ENCODE peak calls at places on chromosomes 16 and 17, in eight cellular contexts. S is A549, M is HepG2, L is GM12878, Q is GM23338, Y is SK-N-SH, W is HCT116, Z is K562. V is an unnamed sample.
A peak's percentile ranks its signal among the peaks of the same experiment; 100 is the strongest.

GRCh38 chr17:57481901-57482300 is 225.6 kb downstream of the MSI2 start:
- DNase-seq in S (no peak), M (no peak), L (no peak), Q (no peak), Y (no peak), W (no peak), Z (peak; percentile 32), V (no peak)

GRCh38 chr16:11630230-11631056 is 37.8 kb upstream of the SNN start:
- DNase-seq in S (no peak), M (peak; percentile 78), L (no peak), Q (no peak), Y (no peak), W (no peak), Z (no peak), V (no peak)

GRCh38 chr17:77291591-77292386 is 151.0 kb downstream of the SEC14L1 start:
- DNase-seq in S (no peak), M (no peak), L (no peak), Q (no peak), Y (no peak), W (no peak), Z (no peak), V (no peak)

GRCh38 chr17:4004517-4005295 is 40.5 kb upstream of the ATP2A3 start:
- DNase-seq in S (peak; percentile 81), M (peak; percentile 63), L (peak; percentile 5), Q (peak; percentile 83), Y (peak; percentile 88), W (peak; percentile 6), Z (peak; percentile 76), V (no peak)

GRCh38 chr17:80569936-80570335 is 25.3 kb downstream of the RPTOR start:
- DNase-seq in S (no peak), M (no peak), L (no peak), Q (no peak), Y (no peak), W (no peak), Z (no peak), V (no peak)

GRCh38 chr17:46732754-46733398 is 85.6 kb downstream of the WNT3 start:
- DNase-seq in S (no peak), M (no peak), L (no peak), Q (peak; percentile 91), Y (no peak), W (no peak), Z (no peak), V (no peak)

GRCh38 chr16:30184430-30185140 is 1.2 kb downstream of the CORO1A start:
- DNase-seq in S (no peak), M (no peak), L (peak; percentile 28), Q (peak; percentile 6), Y (peak; percentile 67), W (no peak), Z (peak; percentile 24), V (no peak)

GRCh38 chr16:52578829-52579193 is 31.9 kb upstream of the TOX3 start:
- DNase-seq in S (no peak), M (no peak), L (no peak), Q (no peak), Y (no peak), W (no peak), Z (no peak), V (no peak)

GRCh38 chr17:77872199-77872598 is 86.3 kb upstream of the TNRC6C start:
- DNase-seq in S (no peak), M (no peak), L (no peak), Q (no peak), Y (no peak), W (no peak), Z (no peak), V (no peak)

GRCh38 chr16:13403326-13403725 is 501.9 kb downstream of the SHISA9 start:
- DNase-seq in S (no peak), M (no peak), L (no peak), Q (no peak), Y (no peak), W (no peak), Z (no peak), V (no peak)

GRCh38 chr16:4309833-4310266 is 6.0 kb upstream of the GLIS2 start:
- DNase-seq in S (peak; percentile 84), M (peak; percentile 67), L (no peak), Q (peak; percentile 95), Y (no peak), W (peak; percentile 61), Z (no peak), V (no peak)

GRCh38 chr16:72487283-72487682 is 315.3 kb upstream of the PMFBP1 start:
- DNase-seq in S (no peak), M (no peak), L (no peak), Q (no peak), Y (no peak), W (no peak), Z (no peak), V (no peak)

GRCh38 chr16:72482695-72483094 is 310.7 kb upstream of the PMFBP1 start:
- DNase-seq in S (no peak), M (no peak), L (no peak), Q (no peak), Y (no peak), W (no peak), Z (no peak), V (no peak)

GRCh38 chr16:72475688-72476087 is 303.7 kb upstream of the PMFBP1 start:
- DNase-seq in S (no peak), M (no peak), L (no peak), Q (peak; percentile 43), Y (no peak), W (no peak), Z (no peak), V (no peak)

GRCh38 chr16:72480926-72481325 is 309.0 kb upstream of the PMFBP1 start:
- DNase-seq in S (no peak), M (no peak), L (no peak), Q (no peak), Y (no peak), W (no peak), Z (no peak), V (no peak)

DNA sequence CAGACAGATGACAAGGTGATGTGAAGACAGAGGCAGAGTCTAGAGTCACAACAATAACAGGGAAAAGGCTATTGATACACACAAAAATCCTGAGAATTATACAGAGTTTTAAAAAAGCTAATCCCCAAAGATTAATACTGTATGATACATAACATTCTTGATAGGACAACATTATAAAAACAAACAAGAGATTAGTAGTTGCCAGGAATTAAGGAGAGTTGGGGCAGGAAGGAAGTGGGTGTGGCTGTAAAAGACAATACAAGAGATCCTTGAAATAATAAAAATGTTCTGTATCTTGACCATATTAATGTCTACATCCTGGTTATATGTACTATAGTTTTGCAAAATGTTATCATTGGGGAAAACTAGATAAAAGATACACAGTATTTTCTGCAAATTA is 309.5 kb upstream of the PMFBP1 start:
- DNase-seq in S (no peak), M (no peak), L (no peak), Q (no peak), Y (no peak), W (no peak), Z (no peak), V (no peak)
- H3K4me1 ChIP-seq in S (no peaks in the 10 kb centered on the region), M (no peaks in the 10 kb centered on the region), L (peaks cover 7% of the 10 kb centered on the region), Q (peaks cover 4% of the 10 kb centered on the region), Y (peaks cover 4% of the 10 kb centered on the region), W (no peaks in the 10 kb centered on the region), Z (no peaks in the 10 kb centered on the region), V (no peaks in the 10 kb centered on the region)

GRCh38 chr16:57925310-57925709 is 45.6 kb downstream of the CNGB1 start:
- DNase-seq in S (no peak), M (no peak), L (no peak), Q (no peak), Y (no peak), W (no peak), Z (no peak), V (no peak)
- TF ChIP-seq REST in S (no peak), M (no peak), L (no peak), Q (no peak), Y (no peak), W (no peak), Z (no peak), V (no peak)

GRCh38 chr16:84086357-84086756 is 30.4 kb downstream of the MBTPS1 start:
- DNase-seq in S (no peak), M (no peak), L (no peak), Q (no peak), Y (peak; percentile 27), W (no peak), Z (peak; percentile 32), V (no peak)

GRCh38 chr16:84087461-84088151 is 29.1 kb downstream of the MBTPS1 start:
- DNase-seq in S (no peak), M (no peak), L (no peak), Q (no peak), Y (no peak), W (no peak), Z (no peak), V (no peak)

GRCh38 chr16:84085774-84086173 is 31.0 kb downstream of the MBTPS1 start:
- DNase-seq in S (no peak), M (no peak), L (no peak), Q (no peak), Y (no peak), W (no peak), Z (no peak), V (no peak)

GRCh38 chr16:84085271-84085667 is 31.5 kb downstream of the MBTPS1 start:
- DNase-seq in S (no peak), M (no peak), L (no peak), Q (no peak), Y (no peak), W (no peak), Z (no peak), V (no peak)

GRCh38 chr16:84086996-84087395 is 29.7 kb downstream of the MBTPS1 start:
- DNase-seq in S (no peak), M (no peak), L (no peak), Q (no peak), Y (no peak), W (no peak), Z (no peak), V (no peak)
- H3K4me1 ChIP-seq in S (no peaks in the 10 kb centered on the region), M (no peaks in the 10 kb centered on the region), L (peaks cover 49% of the 10 kb centered on the region), Q (no peaks in the 10 kb centered on the region), Y (no peaks in the 10 kb centered on the region), W (no peaks in the 10 kb centered on the region), Z (no peaks in the 10 kb centered on the region), V (no peaks in the 10 kb centered on the region)

GRCh38 chr17:27919120-27919519 is 26.0 kb upstream of the LYRM9 start:
- DNase-seq in S (no peak), M (no peak), L (no peak), Q (peak; percentile 17), Y (no peak), W (no peak), Z (no peak), V (no peak)

GRCh38 chr17:27921599-27921998 is 28.4 kb upstream of the LYRM9 start:
- DNase-seq in S (no peak), M (no peak), L (no peak), Q (no peak), Y (no peak), W (no peak), Z (no peak), V (no peak)

GRCh38 chr17:27921077-27921476 is 27.9 kb upstream of the LYRM9 start:
- DNase-seq in S (no peak), M (no peak), L (no peak), Q (no peak), Y (no peak), W (no peak), Z (no peak), V (no peak)

GRCh38 chr17:27918498-27918897 is 25.3 kb upstream of the LYRM9 start:
- DNase-seq in S (no peak), M (no peak), L (no peak), Q (no peak), Y (no peak), W (no peak), Z (no peak), V (no peak)

DNA sequence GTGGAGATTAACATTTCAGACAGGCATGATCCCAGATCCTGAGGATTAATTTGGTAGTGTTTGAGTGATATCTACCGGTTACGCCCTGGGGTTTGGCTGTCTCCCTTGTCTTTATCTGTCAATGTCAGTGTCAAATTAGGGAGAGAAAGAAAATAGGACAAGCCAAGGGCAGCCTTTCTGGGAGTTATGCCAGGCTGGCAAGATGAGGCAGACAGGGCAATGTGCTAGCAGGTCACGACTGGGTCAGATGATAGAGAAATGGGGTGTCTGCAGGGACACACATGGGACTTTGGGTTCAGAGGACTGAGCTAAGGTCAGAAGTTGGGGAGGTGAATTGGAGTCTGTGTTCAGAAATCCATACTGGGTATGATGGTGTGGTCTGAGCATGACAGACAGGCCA is 27.4 kb upstream of the LYRM9 start:
- DNase-seq in S (no peak), M (no peak), L (no peak), Q (no peak), Y (peak; percentile 22), W (no peak), Z (no peak), V (no peak)
- TF ChIP-seq REST in S (no peak), M (no peak), L (no peak), Q (no peak), Y (no peak), W (no peak), Z (no peak), V (no peak)